ENCODE peak calls at places on chromosomes 4 and X, in five cellular contexts. L, T, O, X and V are unnamed samples.

GRCh38 chr4:185134176-185134869 is 8.7 kb upstream of the SLC25A4 start:
- DNase-seq in O (no peak), L (no peak), X (peak; percentile 58), T (peak; percentile 49), V (no peak)

GRCh38 chrX:110004210-110004609 is 1.3 kb downstream of the TMEM164 start:
- DNase-seq in L (peak; percentile 22), T (no peak), O (no peak), X (no peak), V (no peak)

GRCh38 chr4:109169160-109169559 is 133.3 kb downstream of the COL25A1 start:
- DNase-seq in L (no peak), T (no peak), X (peak; percentile 16), O (no peak), V (no peak)

GRCh38 chrX:3256868-3257267 is 89.6 kb downstream of the MXRA5 start:
- DNase-seq in O (no peak), X (no peak), L (no peak), T (no peak), V (no peak)

GRCh38 chr4:168619266-168619631 is 122.4 kb downstream of the PALLD start:
- DNase-seq in L (no peak), O (no peak), X (no peak), T (no peak), V (no peak)

GRCh38 chrX:12979630-12980015 is 4.7 kb downstream of the TMSB4X start:
- DNase-seq in L (no peak), T (no peak), X (peak; percentile 50), O (no peak), V (no peak)

GRCh38 chrX:23737413-23737812 is 5.7 kb downstream of the ACOT9 start:
- DNase-seq in L (no peak), T (no peak), X (peak; percentile 27), O (no peak), V (no peak)

GRCh38 chr4:26288308-26288982 is 32.4 kb upstream of the RBPJ start:
- DNase-seq in T (no peak), L (no peak), X (peak; percentile 84), O (peak; percentile 60), V (no peak)

GRCh38 chr4:143358923-143359694 is 22.4 kb downstream of the GAB1 start:
- DNase-seq in L (no peak), O (no peak), T (peak; percentile 89), X (peak; percentile 87), V (no peak)

GRCh38 chr4:186642998-186643397 is 80.7 kb downstream of the FAT1 start:
- DNase-seq in O (no peak), L (no peak), T (peak; percentile 22), X (no peak), V (no peak)

GRCh38 chrX:129786210-129786651 is 6.5 kb downstream of the SASH3 start:
- DNase-seq in O (peak; percentile 70), L (no peak), T (no peak), X (no peak), V (no peak)

GRCh38 chr4:123892997-123893745 is 496.6 kb downstream of the SPRY1 start:
- DNase-seq in T (no peak), L (no peak), O (no peak), X (peak; percentile 81), V (no peak)

GRCh38 chr4:117817316-117817715 is 217.0 kb upstream of the NDST3 start:
- DNase-seq in X (no peak), L (no peak), O (no peak), T (no peak), V (no peak)

GRCh38 chr4:95531141-95531540 is 17.6 kb downstream of the UNC5C start:
- DNase-seq in O (no peak), X (no peak), T (no peak), L (no peak), V (no peak)

GRCh38 chr4:109465065-109465464 is 31.4 kb downstream of the SEC24B start:
- DNase-seq in X (no peak), L (peak; percentile 50), T (no peak), O (no peak), V (no peak)

GRCh38 chrX:68568136-68568535 is 69.3 kb downstream of the YIPF6 start:
- DNase-seq in X (no peak), L (no peak), O (no peak), T (no peak), V (no peak)

GRCh38 chr4:88857588-88857987 is 160.0 kb upstream of the NAP1L5 start:
- DNase-seq in O (no peak), T (no peak), X (no peak), L (no peak), V (no peak)

GRCh38 chr4:2324891-2325290 is 63.0 kb upstream of the MXD4 start:
- DNase-seq in L (no peak), O (no peak), X (no peak), T (no peak), V (no peak)

GRCh38 chr4:29151584-29151983 is 1568.6 kb upstream of the PCDH7 start:
- DNase-seq in L (no peak), O (no peak), X (peak; percentile 1), T (no peak), V (no peak)

GRCh38 chrX:50100188-50100587 is 100.6 kb downstream of the AKAP4 start:
- DNase-seq in X (no peak), L (peak; percentile 17), O (no peak), T (peak; percentile 1), V (no peak)

GRCh38 chr4:65943076-65943475 is 272.8 kb upstream of the EPHA5 start:
- DNase-seq in X (peak; percentile 76), O (no peak), L (no peak), T (peak; percentile 96), V (no peak)

GRCh38 chr4:37477126-37477525 is 209.1 kb downstream of the RELL1 start:
- DNase-seq in O (no peak), T (no peak), L (no peak), X (no peak), V (no peak)

GRCh38 chrX:69189972-69190371 is 24.7 kb upstream of the PJA1 start:
- DNase-seq in L (no peak), O (no peak), X (no peak), T (no peak), V (no peak)